ENCODE peak calls at places on chromosome 11, in four cellular contexts. One of them, this sample, is unnamed.

GRCh38 chr11:75433443-75433842 is 440 bp upstream of the KLHL35 start:
- DNase-seq in CD14-positive monocyte: no peak
- DNase-seq in EL: no peak
- DNase-seq in activated CD4-positive, alpha-beta T cell treated with anti-CD3 and anti-CD28 coated beads, Interleukin-2, amount 10 ng/mL, durations not matched to agents 7 days and 5 days: no peak
- DNase-seq in this sample: no peak

GRCh38 chr11:65791719-65792213 is 4.9 kb downstream of the OVOL1 start:
- DNase-seq in CD14-positive monocyte: peak
- DNase-seq in EL: peak
- DNase-seq in activated CD4-positive, alpha-beta T cell treated with anti-CD3 and anti-CD28 coated beads, Interleukin-2, amount 10 ng/mL, durations not matched to agents 7 days and 5 days: no peak
- DNase-seq in this sample: no peak

GRCh38 chr11:808427-809286 is 1.1 kb upstream of the RPLP2 start:
- DNase-seq in CD14-positive monocyte: no peak
- DNase-seq in EL: no peak
- DNase-seq in activated CD4-positive, alpha-beta T cell treated with anti-CD3 and anti-CD28 coated beads, Interleukin-2, amount 10 ng/mL, durations not matched to agents 7 days and 5 days: peak
- DNase-seq in this sample: no peak

GRCh38 chr11:10893713-10894112 is 35.9 kb upstream of the ZBED5 start:
- DNase-seq in EL: peak
- DNase-seq in activated CD4-positive, alpha-beta T cell treated with anti-CD3 and anti-CD28 coated beads, Interleukin-2, amount 10 ng/mL, durations not matched to agents 7 days and 5 days: no peak
- DNase-seq in CD14-positive monocyte: no peak
- DNase-seq in this sample: peak

GRCh38 chr11:78032090-78032489 is 9.0 kb upstream of the KCTD14 start:
- DNase-seq in EL: no peak
- DNase-seq in CD14-positive monocyte: no peak
- DNase-seq in activated CD4-positive, alpha-beta T cell treated with anti-CD3 and anti-CD28 coated beads, Interleukin-2, amount 10 ng/mL, durations not matched to agents 7 days and 5 days: no peak
- DNase-seq in this sample: no peak

GRCh38 chr11:12860827-12861226 is 148.3 kb upstream of the RASSF10 start:
- DNase-seq in CD14-positive monocyte: no peak
- DNase-seq in activated CD4-positive, alpha-beta T cell treated with anti-CD3 and anti-CD28 coated beads, Interleukin-2, amount 10 ng/mL, durations not matched to agents 7 days and 5 days: no peak
- DNase-seq in EL: no peak
- DNase-seq in this sample: no peak

GRCh38 chr11:1647901-1648721 is 18.5 kb downstream of the KRTAP5-5 start:
- DNase-seq in EL: no peak
- DNase-seq in activated CD4-positive, alpha-beta T cell treated with anti-CD3 and anti-CD28 coated beads, Interleukin-2, amount 10 ng/mL, durations not matched to agents 7 days and 5 days: no peak
- DNase-seq in CD14-positive monocyte: no peak
- DNase-seq in this sample: no peak

GRCh38 chr11:99822846-99823565 is 802.3 kb downstream of the CNTN5 start:
- DNase-seq in CD14-positive monocyte: no peak
- DNase-seq in activated CD4-positive, alpha-beta T cell treated with anti-CD3 and anti-CD28 coated beads, Interleukin-2, amount 10 ng/mL, durations not matched to agents 7 days and 5 days: no peak
- DNase-seq in EL: no peak
- DNase-seq in this sample: no peak

GRCh38 chr11:63602296-63602695 is 11.9 kb downstream of the PLAAT3 start:
- DNase-seq in CD14-positive monocyte: no peak
- DNase-seq in activated CD4-positive, alpha-beta T cell treated with anti-CD3 and anti-CD28 coated beads, Interleukin-2, amount 10 ng/mL, durations not matched to agents 7 days and 5 days: no peak
- DNase-seq in EL: no peak
- DNase-seq in this sample: peak

GRCh38 chr11:41309716-41310115 is 149.7 kb downstream of the LRRC4C start:
- DNase-seq in EL: no peak
- DNase-seq in CD14-positive monocyte: no peak
- DNase-seq in activated CD4-positive, alpha-beta T cell treated with anti-CD3 and anti-CD28 coated beads, Interleukin-2, amount 10 ng/mL, durations not matched to agents 7 days and 5 days: no peak
- DNase-seq in this sample: no peak

GRCh38 chr11:25691959-25692358 is 640.0 kb upstream of the ANO3 start:
- DNase-seq in activated CD4-positive, alpha-beta T cell treated with anti-CD3 and anti-CD28 coated beads, Interleukin-2, amount 10 ng/mL, durations not matched to agents 7 days and 5 days: no peak
- DNase-seq in CD14-positive monocyte: no peak
- DNase-seq in EL: no peak
- DNase-seq in this sample: no peak

GRCh38 chr11:127345819-127346459 is 345.4 kb upstream of the KIRREL3 start:
- DNase-seq in activated CD4-positive, alpha-beta T cell treated with anti-CD3 and anti-CD28 coated beads, Interleukin-2, amount 10 ng/mL, durations not matched to agents 7 days and 5 days: peak
- DNase-seq in CD14-positive monocyte: no peak
- DNase-seq in EL: peak
- DNase-seq in this sample: peak

GRCh38 chr11:28618426-28618825 is 510.2 kb downstream of the METTL15 start:
- DNase-seq in EL: peak
- DNase-seq in CD14-positive monocyte: no peak
- DNase-seq in activated CD4-positive, alpha-beta T cell treated with anti-CD3 and anti-CD28 coated beads, Interleukin-2, amount 10 ng/mL, durations not matched to agents 7 days and 5 days: no peak
- DNase-seq in this sample: no peak